ENCODE peak calls at places on chromosomes 12 and 14, in seven cellular contexts. G is GM06990, B is T-helper 1 cell, J is NCI-H2081, T is PC-3, D is Calu3, K is iris pigment epithelial cell. S is an unnamed sample.

GRCh38 chr12:131030472-131031328 is 77.0 kb downstream of the ADGRD1 start:
- DNase-seq in G (no peak), B (no peak), J (no peak), T (no peak), D (no peak), K (no peak), S (no peak)

GRCh38 chr14:54462048-54462447 is 20.9 kb upstream of the CNIH1 start:
- DNase-seq in G (no peak), B (no peak), J (no peak), T (peak), D (no peak), K (peak), S (no peak)

GRCh38 chr12:67515679-67516363 is 132.7 kb upstream of the DYRK2 start:
- DNase-seq in G (peak), B (no peak), J (peak), T (peak), D (peak), K (no peak), S (no peak)

GRCh38 chr14:104357689-104358527 is 219.5 kb downstream of the KIF26A start:
- DNase-seq in G (no peak), B (no peak), J (no peak), T (no peak), D (no peak), K (no peak), S (no peak)

GRCh38 chr12:56803750-56804149 is 40.6 kb downstream of the HSD17B6 start:
- DNase-seq in G (no peak), B (no peak), J (no peak), T (peak), D (no peak), K (no peak), S (no peak)

GRCh38 chr12:14554281-14555008 is 13.2 kb downstream of the PLBD1 start:
- DNase-seq in G (no peak), B (no peak), J (peak), T (peak), D (peak), K (peak), S (peak)

GRCh38 chr12:50563434-50563787 is 58.6 kb downstream of the DIP2B start:
- DNase-seq in G (no peak), B (no peak), J (no peak), T (no peak), D (no peak), K (no peak), S (no peak)

GRCh38 chr12:30694971-30695326 is 720 bp downstream of the IPO8 start:
- DNase-seq in G (no peak), B (no peak), J (peak), T (peak), D (peak), K (peak), S (peak)

GRCh38 chr12:130468186-130468585 is 130.5 kb downstream of the PIWIL1 start:
- DNase-seq in G (no peak), B (no peak), J (no peak), T (no peak), D (no peak), K (no peak), S (no peak)

GRCh38 chr12:123941000-123941399 is 31.6 kb downstream of the CCDC92 start:
- DNase-seq in G (no peak), B (no peak), J (no peak), T (no peak), D (no peak), K (no peak), S (no peak)

GRCh38 chr12:16062611-16063010 is 151.5 kb downstream of the DERA start:
- DNase-seq in G (no peak), B (no peak), J (no peak), T (peak), D (no peak), K (peak), S (no peak)

GRCh38 chr12:27733052-27733656 is 22.5 kb downstream of the MRPS35 start:
- DNase-seq in G (no peak), B (no peak), J (peak), T (peak), D (peak), K (peak), S (peak)

GRCh38 chr14:103316723-103317122 is 17.3 kb upstream of the EIF5 start:
- DNase-seq in G (no peak), B (no peak), J (no peak), T (no peak), D (no peak), K (no peak), S (no peak)

GRCh38 chr12:107359382-107359781 is 266.0 kb upstream of the CRY1 start:
- DNase-seq in G (no peak), B (no peak), J (no peak), T (peak), D (no peak), K (peak), S (no peak)

GRCh38 chr12:2376855-2377657 is 324.3 kb downstream of the CACNA1C start:
- DNase-seq in G (no peak), B (no peak), J (peak), T (no peak), D (no peak), K (no peak), S (peak)

GRCh38 chr12:55727643-55728184 is 1.1 kb downstream of the CD63 start:
- DNase-seq in G (no peak), B (no peak), J (no peak), T (peak), D (peak), K (peak), S (no peak)

GRCh38 chr14:103698380-103699260 is 16.6 kb downstream of the XRCC3 start:
- DNase-seq in G (no peak), B (no peak), J (peak), T (peak), D (no peak), K (no peak), S (peak)

GRCh38 chr14:95156153-95156764 is 1.1 kb downstream of the DICER1 start:
- DNase-seq in G (no peak), B (no peak), J (peak), T (peak), D (no peak), K (peak), S (no peak)

GRCh38 chr14:61485670-61486069 is 164.3 kb downstream of the PRKCH start:
- DNase-seq in G (no peak), B (no peak), J (no peak), T (no peak), D (no peak), K (no peak), S (no peak)

GRCh38 chr12:94305293-94305957 is 154.2 kb downstream of the CEP83 start:
- DNase-seq in G (peak), B (no peak), J (no peak), T (no peak), D (no peak), K (peak), S (no peak)

GRCh38 chr12:114682101-114682919 is 1.7 kb downstream of the TBX3 start:
- DNase-seq in G (no peak), B (no peak), J (no peak), T (peak), D (no peak), K (no peak), S (no peak)

S was measured in iPS-NIHi11.